ENCODE peak calls at places on chromosomes 13 and 19, in six cellular contexts. One of them, this sample, is unnamed.

GRCh38 chr13:73718248-73718647 is 416.0 kb downstream of the KLF12 start:
- DNase-seq in left ventricle myocardium inferior: no peak
- DNase-seq in MV-4-11: no peak
- DNase-seq in heart left ventricle: no peak
- DNase-seq in RPMI7951: no peak
- DNase-seq in activated effector memory CD4-positive, alpha-beta T cell treated with anti-CD3 and anti-CD28 coated beads, Interleukin-2, amount 50 U/mL, for 16 hours: no peak
- DNase-seq in this sample: no peak

GRCh38 chr13:90867336-90867683 is 480.2 kb upstream of the MIR17HG start:
- DNase-seq in left ventricle myocardium inferior: peak; percentile 50
- DNase-seq in heart left ventricle: peak; percentile 36
- DNase-seq in RPMI7951: peak; percentile 52
- DNase-seq in MV-4-11: peak; percentile 91
- DNase-seq in activated effector memory CD4-positive, alpha-beta T cell treated with anti-CD3 and anti-CD28 coated beads, Interleukin-2, amount 50 U/mL, for 16 hours: no peak
- DNase-seq in this sample: peak; percentile 69

GRCh38 chr19:10110076-10110971 is 1.2 kb upstream of the P2RY11 start:
- DNase-seq in left ventricle myocardium inferior: no peak
- DNase-seq in MV-4-11: no peak
- DNase-seq in activated effector memory CD4-positive, alpha-beta T cell treated with anti-CD3 and anti-CD28 coated beads, Interleukin-2, amount 50 U/mL, for 16 hours: no peak
- DNase-seq in heart left ventricle: no peak
- DNase-seq in RPMI7951: no peak
- DNase-seq in this sample: no peak

GRCh38 chr13:46580362-46580839 is 27.4 kb downstream of the LRCH1 start:
- DNase-seq in left ventricle myocardium inferior: no peak
- DNase-seq in RPMI7951: no peak
- DNase-seq in heart left ventricle: no peak
- DNase-seq in activated effector memory CD4-positive, alpha-beta T cell treated with anti-CD3 and anti-CD28 coated beads, Interleukin-2, amount 50 U/mL, for 16 hours: no peak
- DNase-seq in MV-4-11: peak; percentile 42
- DNase-seq in this sample: no peak

GRCh38 chr13:22931576-22931975 is 249.2 kb upstream of the SGCG start:
- DNase-seq in RPMI7951: no peak
- DNase-seq in MV-4-11: no peak
- DNase-seq in left ventricle myocardium inferior: no peak
- DNase-seq in heart left ventricle: no peak
- DNase-seq in activated effector memory CD4-positive, alpha-beta T cell treated with anti-CD3 and anti-CD28 coated beads, Interleukin-2, amount 50 U/mL, for 16 hours: no peak
- DNase-seq in this sample: no peak

GRCh38 chr13:30366083-30366482 is 56.2 kb upstream of the UBE2L5 start:
- DNase-seq in activated effector memory CD4-positive, alpha-beta T cell treated with anti-CD3 and anti-CD28 coated beads, Interleukin-2, amount 50 U/mL, for 16 hours: no peak
- DNase-seq in heart left ventricle: no peak
- DNase-seq in RPMI7951: no peak
- DNase-seq in MV-4-11: peak; percentile 56
- DNase-seq in left ventricle myocardium inferior: no peak
- DNase-seq in this sample: no peak

GRCh38 chr19:29988351-29988750 is 46.3 kb downstream of the URI1 start:
- DNase-seq in heart left ventricle: no peak
- DNase-seq in RPMI7951: no peak
- DNase-seq in activated effector memory CD4-positive, alpha-beta T cell treated with anti-CD3 and anti-CD28 coated beads, Interleukin-2, amount 50 U/mL, for 16 hours: no peak
- DNase-seq in MV-4-11: no peak
- DNase-seq in left ventricle myocardium inferior: no peak
- DNase-seq in this sample: no peak

GRCh38 chr13:36919833-36920611 is at the start of gene SMAD9:
- DNase-seq in MV-4-11: no peak
- DNase-seq in heart left ventricle: peak; percentile 87
- DNase-seq in RPMI7951: peak; percentile 28
- DNase-seq in activated effector memory CD4-positive, alpha-beta T cell treated with anti-CD3 and anti-CD28 coated beads, Interleukin-2, amount 50 U/mL, for 16 hours: no peak
- DNase-seq in left ventricle myocardium inferior: peak; percentile 83
- DNase-seq in this sample: peak; percentile 81

GRCh38 chr13:25645681-25646080 is 273.9 kb downstream of the ATP8A2 start:
- DNase-seq in MV-4-11: no peak
- DNase-seq in left ventricle myocardium inferior: no peak
- DNase-seq in activated effector memory CD4-positive, alpha-beta T cell treated with anti-CD3 and anti-CD28 coated beads, Interleukin-2, amount 50 U/mL, for 16 hours: no peak
- DNase-seq in heart left ventricle: no peak
- DNase-seq in RPMI7951: no peak
- DNase-seq in this sample: no peak

GRCh38 chr13:39676315-39676876 is 20.9 kb downstream of the COG6 start:
- DNase-seq in MV-4-11: peak; percentile 36
- DNase-seq in activated effector memory CD4-positive, alpha-beta T cell treated with anti-CD3 and anti-CD28 coated beads, Interleukin-2, amount 50 U/mL, for 16 hours: no peak
- DNase-seq in left ventricle myocardium inferior: no peak
- DNase-seq in RPMI7951: peak; percentile 48
- DNase-seq in heart left ventricle: no peak
- DNase-seq in this sample: no peak

GRCh38 chr13:110628952-110629701 is 13.8 kb downstream of the NAXD start:
- DNase-seq in heart left ventricle: no peak
- DNase-seq in RPMI7951: no peak
- DNase-seq in MV-4-11: no peak
- DNase-seq in left ventricle myocardium inferior: no peak
- DNase-seq in activated effector memory CD4-positive, alpha-beta T cell treated with anti-CD3 and anti-CD28 coated beads, Interleukin-2, amount 50 U/mL, for 16 hours: no peak
- DNase-seq in this sample: no peak

GRCh38 chr13:114319441-114319871 is 5.2 kb downstream of the CHAMP1 start:
- DNase-seq in heart left ventricle: no peak
- DNase-seq in MV-4-11: no peak
- DNase-seq in activated effector memory CD4-positive, alpha-beta T cell treated with anti-CD3 and anti-CD28 coated beads, Interleukin-2, amount 50 U/mL, for 16 hours: no peak
- DNase-seq in RPMI7951: peak; percentile 72
- DNase-seq in left ventricle myocardium inferior: no peak
- DNase-seq in this sample: no peak

GRCh38 chr19:17333611-17334413 is 843 bp downstream of the ANO8 start:
- DNase-seq in RPMI7951: peak; percentile 89
- DNase-seq in left ventricle myocardium inferior: no peak
- DNase-seq in MV-4-11: peak; percentile 97
- DNase-seq in activated effector memory CD4-positive, alpha-beta T cell treated with anti-CD3 and anti-CD28 coated beads, Interleukin-2, amount 50 U/mL, for 16 hours: peak; percentile 91
- DNase-seq in heart left ventricle: no peak
- DNase-seq in this sample: peak; percentile 55

GRCh38 chr19:11067356-11068113 is 21.7 kb upstream of the LDLR start:
- DNase-seq in heart left ventricle: no peak
- DNase-seq in activated effector memory CD4-positive, alpha-beta T cell treated with anti-CD3 and anti-CD28 coated beads, Interleukin-2, amount 50 U/mL, for 16 hours: no peak
- DNase-seq in left ventricle myocardium inferior: no peak
- DNase-seq in RPMI7951: no peak
- DNase-seq in MV-4-11: peak; percentile 22
- DNase-seq in this sample: no peak

GRCh38 chr13:31050486-31051400 is 111.0 kb downstream of the HSPH1 start:
- DNase-seq in MV-4-11: peak; percentile 55
- DNase-seq in left ventricle myocardium inferior: no peak
- DNase-seq in RPMI7951: no peak
- DNase-seq in heart left ventricle: no peak
- DNase-seq in activated effector memory CD4-positive, alpha-beta T cell treated with anti-CD3 and anti-CD28 coated beads, Interleukin-2, amount 50 U/mL, for 16 hours: no peak
- DNase-seq in this sample: no peak

GRCh38 chr13:50080856-50081105 is 65.5 kb downstream of the KCNRG start:
- DNase-seq in activated effector memory CD4-positive, alpha-beta T cell treated with anti-CD3 and anti-CD28 coated beads, Interleukin-2, amount 50 U/mL, for 16 hours: no peak
- DNase-seq in MV-4-11: peak; percentile 48
- DNase-seq in left ventricle myocardium inferior: no peak
- DNase-seq in RPMI7951: no peak
- DNase-seq in heart left ventricle: no peak
- DNase-seq in this sample: no peak

GRCh38 chr19:36136975-36137686 is 2.7 kb upstream of the CAPNS1 start:
- DNase-seq in RPMI7951: peak; percentile 95
- DNase-seq in activated effector memory CD4-positive, alpha-beta T cell treated with anti-CD3 and anti-CD28 coated beads, Interleukin-2, amount 50 U/mL, for 16 hours: no peak
- DNase-seq in MV-4-11: peak; percentile 29
- DNase-seq in heart left ventricle: peak; percentile 71
- DNase-seq in left ventricle myocardium inferior: peak; percentile 40
- DNase-seq in this sample: no peak

GRCh38 chr19:33156354-33156753 is 24.4 kb downstream of the WDR88 start:
- DNase-seq in heart left ventricle: no peak
- DNase-seq in left ventricle myocardium inferior: no peak
- DNase-seq in MV-4-11: peak; percentile 41
- DNase-seq in activated effector memory CD4-positive, alpha-beta T cell treated with anti-CD3 and anti-CD28 coated beads, Interleukin-2, amount 50 U/mL, for 16 hours: no peak
- DNase-seq in RPMI7951: peak; percentile 50
- DNase-seq in this sample: no peak

GRCh38 chr13:107370036-107370785 is 802.3 kb upstream of the ARGLU1 start:
- DNase-seq in activated effector memory CD4-positive, alpha-beta T cell treated with anti-CD3 and anti-CD28 coated beads, Interleukin-2, amount 50 U/mL, for 16 hours: no peak
- DNase-seq in RPMI7951: peak; percentile 70
- DNase-seq in MV-4-11: no peak
- DNase-seq in left ventricle myocardium inferior: no peak
- DNase-seq in heart left ventricle: no peak
- DNase-seq in this sample: no peak

GRCh38 chr13:34464011-34464410 is 478.1 kb upstream of the NBEA start:
- DNase-seq in RPMI7951: no peak
- DNase-seq in MV-4-11: no peak
- DNase-seq in activated effector memory CD4-positive, alpha-beta T cell treated with anti-CD3 and anti-CD28 coated beads, Interleukin-2, amount 50 U/mL, for 16 hours: no peak
- DNase-seq in left ventricle myocardium inferior: no peak
- DNase-seq in heart left ventricle: no peak
- DNase-seq in this sample: no peak